ENCODE peak calls at places on chromosomes 12 and 14, in ten cellular contexts. P, F, Q, I, K, T, N, R, W and Z are unnamed samples.

GRCh38 chr14:56794088-56794556 is 16.2 kb downstream of the OTX2 start:
- DNase-seq in P (no peak), F (no peak), Q (no peak), I (no peak), K (no peak), T (no peak), N (no peak), R (peak; percentile 67), W (no peak), Z (no peak)

GRCh38 chr12:67056329-67056728 is 212.8 kb upstream of the CAND1 start:
- DNase-seq in P (no peak), F (peak; percentile 36), Q (no peak), I (no peak), K (no peak), T (no peak), N (no peak), R (no peak), W (no peak), Z (no peak)

GRCh38 chr14:85607571-85608219 is 77.8 kb downstream of the FLRT2 start:
- DNase-seq in P (no peak), F (peak; percentile 69), Q (peak; percentile 80), I (peak; percentile 71), K (peak; percentile 87), T (no peak), N (no peak), R (no peak), W (no peak), Z (no peak)

GRCh38 chr12:2693204-2693860 is 101.4 kb upstream of the FKBP4 start:
- DNase-seq in P (no peak), F (no peak), Q (no peak), I (no peak), K (no peak), T (no peak), N (no peak), R (no peak), W (no peak), Z (peak; percentile 34)

GRCh38 chr14:55638665-55639064 is 58.7 kb downstream of the KTN1 start:
- DNase-seq in P (no peak), F (no peak), Q (no peak), I (no peak), K (no peak), T (no peak), N (no peak), R (no peak), W (no peak), Z (no peak)

GRCh38 chr12:96988919-96989318 is 81.9 kb downstream of the NEDD1 start:
- DNase-seq in P (no peak), F (no peak), Q (no peak), I (no peak), K (no peak), T (no peak), N (no peak), R (no peak), W (no peak), Z (no peak)

GRCh38 chr12:873954-874353 is 75.5 kb downstream of the RAD52 start:
- DNase-seq in P (no peak), F (no peak), Q (no peak), I (no peak), K (no peak), T (no peak), N (no peak), R (no peak), W (no peak), Z (peak; percentile 31)

GRCh38 chr14:80565001-80565400 is 353.7 kb upstream of the DIO2 start:
- DNase-seq in P (no peak), F (no peak), Q (no peak), I (no peak), K (no peak), T (no peak), N (no peak), R (no peak), W (no peak), Z (no peak)

GRCh38 chr12:113651662-113652061 is 180.0 kb upstream of the LHX5 start:
- DNase-seq in P (no peak), F (no peak), Q (no peak), I (no peak), K (no peak), T (no peak), N (no peak), R (no peak), W (no peak), Z (no peak)

GRCh38 chr14:34906287-34906686 is 31.1 kb upstream of the BAZ1A start:
- DNase-seq in P (no peak), F (no peak), Q (no peak), I (no peak), K (no peak), T (no peak), N (no peak), R (no peak), W (no peak), Z (no peak)

DNA sequence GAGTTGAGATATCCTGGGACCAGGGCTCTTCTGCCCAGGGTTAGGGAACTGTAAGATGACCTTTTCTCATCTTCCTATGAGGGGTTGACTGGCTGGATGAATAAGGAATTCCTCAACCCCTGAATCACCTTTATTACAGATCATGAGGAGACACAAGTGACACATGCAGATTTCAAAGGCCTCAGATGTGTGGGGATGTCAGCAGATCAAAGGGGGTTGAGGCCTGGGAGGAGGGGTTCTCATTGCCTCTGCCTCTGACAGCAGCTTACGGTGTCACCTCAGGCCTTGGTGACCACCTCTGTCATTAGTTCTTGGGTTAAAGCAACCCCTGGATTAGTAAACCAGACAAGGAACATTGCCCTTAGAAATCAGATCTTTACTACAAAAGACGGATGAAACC is 2.1 kb upstream of the KRT72 start:
- DNase-seq in P (no peak), F (peak; percentile 26), Q (no peak), I (no peak), K (no peak), T (no peak), N (no peak), R (no peak), W (no peak), Z (peak; percentile 59)
- TF ChIP-seq CTCF in P (no peak), F (no peak), Q (no peak), I (no peak), K (no peak), T (no peak), N (no peak), R (no peak), W (no peak), Z (no peak)

GRCh38 chr14:59565112-59565511 is 11.5 kb downstream of the CCDC175 start:
- DNase-seq in P (no peak), F (peak; percentile 91), Q (no peak), I (no peak), K (no peak), T (no peak), N (no peak), R (no peak), W (no peak), Z (no peak)

GRCh38 chr14:59570122-59570521 is 6.5 kb downstream of the CCDC175 start:
- DNase-seq in P (no peak), F (peak; percentile 65), Q (no peak), I (no peak), K (no peak), T (no peak), N (no peak), R (no peak), W (no peak), Z (no peak)

GRCh38 chr14:59566281-59566680 is 10.3 kb downstream of the CCDC175 start:
- DNase-seq in P (no peak), F (no peak), Q (no peak), I (no peak), K (no peak), T (no peak), N (no peak), R (no peak), W (no peak), Z (no peak)

GRCh38 chr14:59566725-59567124 is 9.9 kb downstream of the CCDC175 start:
- DNase-seq in P (no peak), F (peak; percentile 90), Q (no peak), I (no peak), K (no peak), T (no peak), N (no peak), R (no peak), W (no peak), Z (no peak)

DNA sequence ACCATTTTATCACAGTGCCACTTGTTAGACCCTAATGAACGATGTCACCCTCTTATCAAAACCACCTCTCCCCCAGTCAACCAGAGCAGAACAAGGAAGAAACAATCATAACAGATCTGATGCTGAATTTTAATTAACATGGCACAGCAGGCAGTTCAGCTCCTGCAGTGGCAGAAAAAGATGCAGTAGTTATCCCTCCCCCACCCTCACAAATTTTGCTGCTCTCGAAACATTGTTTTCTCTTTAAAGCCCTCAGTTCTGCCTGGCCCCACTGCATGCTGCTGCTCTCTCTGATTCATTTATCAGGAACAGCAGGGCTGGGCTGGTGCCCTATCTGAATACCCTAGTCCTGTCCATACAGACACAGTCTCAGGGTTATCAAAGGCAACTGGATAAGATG is 12.3 kb downstream of the CCDC175 start:
- DNase-seq in P (no peak), F (no peak), Q (no peak), I (no peak), K (no peak), T (no peak), N (no peak), R (no peak), W (no peak), Z (no peak)
- TF ChIP-seq CTCF in P (no peak), F (no peak), Q (no peak), I (no peak), K (no peak), T (no peak), N (no peak), R (no peak), W (no peak), Z (no peak)

GRCh38 chr12:54333420-54334034 is 8.6 kb downstream of the COPZ1 start:
- DNase-seq in P (no peak), F (no peak), Q (no peak), I (no peak), K (no peak), T (no peak), N (no peak), R (no peak), W (no peak), Z (no peak)

GRCh38 chr12:54338682-54339296 is 13.9 kb downstream of the COPZ1 start:
- DNase-seq in P (no peak), F (no peak), Q (peak; percentile 85), I (peak; percentile 67), K (no peak), T (no peak), N (no peak), R (no peak), W (no peak), Z (no peak)

GRCh38 chr12:54340845-54341244 is 15.9 kb downstream of the COPZ1 start:
- DNase-seq in P (no peak), F (no peak), Q (no peak), I (no peak), K (no peak), T (no peak), N (no peak), R (no peak), W (no peak), Z (no peak)

GRCh38 chr12:54337854-54338650 is 13.1 kb downstream of the COPZ1 start:
- DNase-seq in P (no peak), F (no peak), Q (peak; percentile 54), I (no peak), K (no peak), T (no peak), N (no peak), R (no peak), W (no peak), Z (no peak)

GRCh38 chr12:54337280-54337842 is 12.4 kb downstream of the COPZ1 start:
- DNase-seq in P (no peak), F (no peak), Q (peak; percentile 39), I (no peak), K (peak; percentile 51), T (no peak), N (no peak), R (no peak), W (no peak), Z (no peak)
- TF ChIP-seq CTCF in P (no peak), F (no peak), Q (peak; percentile 22), I (peak; percentile 25), K (no peak), T (no peak), N (no peak), R (peak; percentile 27), W (no peak), Z (no peak)

GRCh38 chr12:110656071-110656655 is 32.8 kb downstream of the HVCN1 start:
- DNase-seq in P (no peak), F (no peak), Q (no peak), I (no peak), K (no peak), T (no peak), N (no peak), R (no peak), W (no peak), Z (no peak)
- TF ChIP-seq CTCF in P (no peak), F (no peak), Q (no peak), I (no peak), K (no peak), T (no peak), N (no peak), R (no peak), W (no peak), Z (no peak)